ENCODE peak calls at places on chromosomes 3 and 15, in seven cellular contexts. J, K, I, U, N, R and C are unnamed samples.
A peak's percentile ranks its signal among the peaks of the same experiment; 100 is the strongest.

GRCh38 chr15:51888593-51889195 is 59.2 kb downstream of the TMOD3 start:
- DNase-seq in K (peak; percentile 11), U (no peak), J (peak; percentile 57), I (no peak), R (no peak), N (peak; percentile 17), C (no peak)

GRCh38 chr3:144754076-144754783 is 782.6 kb downstream of the DIPK2A start:
- DNase-seq in J (no peak), U (no peak), K (no peak), I (no peak), N (no peak), R (no peak), C (no peak)

GRCh38 chr3:150132101-150132749 is 161.5 kb upstream of the PFN2 start:
- DNase-seq in I (no peak), U (no peak), J (peak; percentile 16), K (no peak), R (no peak), N (no peak), C (peak; percentile 6)

GRCh38 chr3:167078070-167078622 is 302.0 kb downstream of the ZBBX start:
- DNase-seq in K (no peak), R (no peak), I (no peak), J (peak; percentile 12), N (no peak), U (no peak), C (no peak)

GRCh38 chr3:160006282-160007163 is 17.9 kb downstream of the IL12A start:
- DNase-seq in N (peak; percentile 77), R (no peak), U (peak; percentile 73), I (peak; percentile 47), J (peak; percentile 84), K (no peak), C (no peak)

GRCh38 chr3:187986514-187986934 is 167.4 kb upstream of the LPP start:
- DNase-seq in U (peak; percentile 19), K (no peak), I (no peak), N (no peak), J (peak; percentile 94), R (no peak), C (no peak)

GRCh38 chr15:88450125-88450798 is 16.9 kb downstream of the MRPL46 start:
- DNase-seq in J (peak; percentile 77), K (peak; percentile 34), I (peak; percentile 65), U (peak; percentile 49), N (peak; percentile 86), R (peak; percentile 77), C (peak; percentile 38)

GRCh38 chr3:177744873-177745646 is 547.8 kb upstream of the TBL1XR1 start:
- DNase-seq in J (peak; percentile 21), N (peak; percentile 53), K (no peak), I (peak; percentile 61), U (no peak), R (no peak), C (no peak)

GRCh38 chr3:171183042-171183441 is 156.5 kb upstream of the SLC2A2 start:
- DNase-seq in N (peak; percentile 36), K (no peak), I (no peak), R (no peak), J (peak; percentile 65), U (no peak), C (no peak)

GRCh38 chr3:71962561-71963240 is 177.8 kb upstream of the PROK2 start:
- DNase-seq in J (peak; percentile 37), K (no peak), R (no peak), N (no peak), I (no peak), U (no peak), C (no peak)

GRCh38 chr15:97840501-97840900 is 120.0 kb upstream of the ARRDC4 start:
- DNase-seq in U (no peak), N (no peak), R (no peak), K (no peak), I (no peak), J (no peak), C (no peak)

GRCh38 chr15:93943607-93944006 is 287.8 kb upstream of the MCTP2 start:
- DNase-seq in I (no peak), N (peak; percentile 13), R (no peak), K (no peak), J (no peak), U (no peak), C (no peak)

GRCh38 chr3:71724584-71725278 is 471 bp downstream of the EIF4E3 start:
- DNase-seq in I (peak; percentile 68), K (peak; percentile 50), R (no peak), J (peak; percentile 23), N (peak; percentile 65), U (no peak), C (peak; percentile 29)

GRCh38 chr15:41350057-41350717 is 17.5 kb downstream of the NUSAP1 start:
- DNase-seq in K (no peak), J (no peak), N (no peak), I (no peak), R (no peak), U (no peak), C (no peak)

GRCh38 chr3:172106989-172107388 is 67.6 kb downstream of the FNDC3B start:
- DNase-seq in I (peak; percentile 29), J (no peak), U (no peak), R (no peak), N (no peak), K (peak; percentile 87), C (peak; percentile 63)

GRCh38 chr3:128491071-128491899 is 1.7 kb downstream of the GATA2 start:
- DNase-seq in K (no peak), I (no peak), R (no peak), U (no peak), N (no peak), J (peak; percentile 30), C (no peak)
- H3K27me3 ChIP-seq in K (peaks cover 62% of the 10 kb centered on the region), I (peaks cover 83% of the 10 kb centered on the region), R (peaks cover 98% of the 10 kb centered on the region), U (no peaks in the 10 kb centered on the region), N (peaks cover 99% of the 10 kb centered on the region), J (no peaks in the 10 kb centered on the region), C (peaks cover 5% of the 10 kb centered on the region)

GRCh38 chr3:180804871-180805430 is 107.5 kb upstream of the FXR1 start:
- DNase-seq in K (no peak), J (peak; percentile 23), R (no peak), U (peak; percentile 8), I (peak; percentile 35), N (peak; percentile 53), C (no peak)
- H3K4me3 ChIP-seq in K (no peak overlapping the region), J (no peak overlapping the region), R (no peak overlapping the region), U (no peak overlapping the region), I (no peak overlapping the region), N (peak overlapping the region; percentile 2), C (no peak overlapping the region)

GRCh38 chr15:66057089-66057488 is 187.8 kb downstream of the RAB11A start:
- DNase-seq in R (no peak), I (no peak), J (no peak), U (no peak), K (no peak), N (no peak), C (no peak)

GRCh38 chr15:66050264-66050663 is 181.0 kb downstream of the RAB11A start:
- DNase-seq in K (no peak), I (no peak), J (no peak), U (no peak), R (no peak), N (no peak), C (no peak)

DNA sequence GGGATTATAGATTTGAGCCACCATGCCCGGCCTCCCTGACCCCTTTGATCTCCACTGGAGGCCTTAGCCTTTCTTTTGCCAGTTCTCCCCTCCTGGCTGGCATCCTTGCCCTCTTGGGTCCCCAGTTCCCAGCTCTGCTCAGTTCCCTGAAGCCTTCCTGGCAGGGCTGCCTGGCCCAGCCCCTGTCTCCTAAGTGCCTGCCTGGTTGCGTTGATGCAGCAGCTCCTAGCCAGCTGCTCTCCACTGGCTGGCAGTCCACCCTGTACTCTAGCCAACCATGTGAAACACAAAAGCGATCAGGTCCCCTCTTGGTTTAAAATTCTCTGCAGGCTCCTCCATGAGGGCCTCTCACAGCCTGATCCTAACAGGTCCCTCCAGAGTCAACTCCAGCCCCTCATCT is 184.7 kb downstream of the RAB11A start:
- DNase-seq in N (no peak), K (no peak), U (no peak), J (no peak), R (no peak), I (peak; percentile 55), C (no peak)
- H3K27me3 ChIP-seq in N (no peaks in the 10 kb centered on the region), K (no peaks in the 10 kb centered on the region), U (no peaks in the 10 kb centered on the region), J (peaks cover 41% of the 10 kb centered on the region), R (no peaks in the 10 kb centered on the region), I (no peaks in the 10 kb centered on the region), C (no peaks in the 10 kb centered on the region)

DNA sequence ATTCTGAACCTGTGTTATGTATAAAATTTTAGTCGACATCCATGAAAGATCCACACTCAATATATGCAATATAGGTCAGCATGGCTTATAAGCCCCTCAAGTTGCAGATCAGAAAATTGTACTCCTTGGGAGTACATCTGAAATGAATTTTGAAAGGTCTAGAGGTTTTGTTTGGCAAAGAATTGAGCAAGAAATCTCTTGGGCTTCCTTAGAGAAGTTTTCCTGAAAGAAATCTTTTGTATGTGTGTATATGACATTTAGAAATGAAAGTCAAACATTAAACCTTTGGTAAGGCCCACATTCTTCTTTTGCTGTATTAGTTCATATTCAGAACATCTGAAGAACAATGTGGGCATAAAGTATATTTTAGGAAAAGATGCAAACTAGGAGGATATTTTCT is 1006.6 kb downstream of the NAALADL2 start:
- DNase-seq in U (no peak), N (no peak), J (no peak), I (no peak), K (no peak), R (no peak), C (no peak)
- H3K4me3 ChIP-seq in U (no peak overlapping the region), N (no peak overlapping the region), J (no peak overlapping the region), I (no peak overlapping the region), K (no peak overlapping the region), R (no peak overlapping the region), C (no peak overlapping the region)

GRCh38 chr3:45313743-45314403 is 74.5 kb upstream of the LARS2 start:
- DNase-seq in I (no peak), U (no peak), R (no peak), N (no peak), K (no peak), J (no peak), C (no peak)

GRCh38 chr3:45309876-45310275 is 78.5 kb upstream of the LARS2 start:
- DNase-seq in N (no peak), I (no peak), U (no peak), J (no peak), K (no peak), R (no peak), C (no peak)

GRCh38 chr3:45311327-45311726 is 77.0 kb upstream of the LARS2 start:
- DNase-seq in I (no peak), N (no peak), K (no peak), R (no peak), U (no peak), J (no peak), C (no peak)

GRCh38 chr3:45311953-45312795 is 76.2 kb upstream of the LARS2 start:
- DNase-seq in U (no peak), I (no peak), K (no peak), J (peak; percentile 13), N (no peak), R (no peak), C (no peak)

GRCh38 chr3:45312836-45313493 is 75.4 kb upstream of the LARS2 start:
- DNase-seq in R (no peak), N (no peak), K (no peak), J (no peak), I (no peak), U (no peak), C (no peak)
- H3K27me3 ChIP-seq in R (no peaks in the 10 kb centered on the region), N (peaks cover 20% of the 10 kb centered on the region), K (no peaks in the 10 kb centered on the region), J (peaks cover 4% of the 10 kb centered on the region), I (peaks cover 16% of the 10 kb centered on the region), U (no peaks in the 10 kb centered on the region), C (no peaks in the 10 kb centered on the region)

GRCh38 chr3:53941174-53941573 is 49.5 kb upstream of the SELENOK start:
- DNase-seq in R (no peak), I (no peak), K (no peak), N (no peak), J (peak; percentile 54), U (no peak), C (no peak)
- H3K4me3 ChIP-seq in R (no peak overlapping the region), I (no peak overlapping the region), K (no peak overlapping the region), N (no peak overlapping the region), J (no peak overlapping the region), U (no peak overlapping the region), C (no peak overlapping the region)